ENCODE peak calls at places on chromosomes 11 and 22, in four cellular contexts. L is spleen, T is right lobe of liver, F is fibroblast of lung. P is an unnamed sample.
A peak's percentile ranks its signal among the peaks of the same experiment; 100 is the strongest.

GRCh38 chr11:112949781-112950575 is 11.2 kb upstream of the NCAM1 start:
- DNase-seq in F (no peak), L (no peak), T (no peak), P (no peak)

GRCh38 chr11:62954478-62954877 is 30.3 kb downstream of the SLC22A6 start:
- DNase-seq in F (no peak), T (no peak), L (no peak), P (no peak)

GRCh38 chr22:37401401-37401859 is 25.8 kb downstream of the ELFN2 start:
- DNase-seq in L (no peak), T (no peak), F (peak; percentile 73), P (no peak)

GRCh38 chr11:11403763-11404725 is 51.0 kb upstream of the CSNK2A3 start:
- DNase-seq in F (peak; percentile 48), T (no peak), L (no peak), P (no peak)

GRCh38 chr11:134516529-134516928 is 104.5 kb upstream of the B3GAT1 start:
- DNase-seq in T (peak; percentile 40), L (peak; percentile 64), F (no peak), P (peak; percentile 40)

GRCh38 chr11:18749681-18750319 is 23.8 kb upstream of the IGSF22 start:
- DNase-seq in F (peak; percentile 61), L (no peak), T (no peak), P (no peak)

GRCh38 chr22:38220163-38220562 is 18.4 kb downstream of the MAFF start:
- DNase-seq in T (no peak), F (no peak), L (no peak), P (no peak)

GRCh38 chr11:86917577-86917976 is 37.6 kb downstream of the FZD4 start:
- DNase-seq in L (no peak), F (no peak), T (no peak), P (no peak)

GRCh38 chr11:21949741-21950413 is 243.0 kb upstream of the ANO5 start:
- DNase-seq in L (no peak), T (no peak), F (no peak), P (no peak)

GRCh38 chr11:43952401-43953342 is 10.2 kb downstream of the C11orf96 start:
- DNase-seq in F (no peak), L (no peak), T (no peak), P (no peak)

GRCh38 chr11:93518081-93518480 is 25.1 kb downstream of the SMCO4 start:
- DNase-seq in F (no peak), L (no peak), T (no peak), P (no peak)

GRCh38 chr11:130449246-130449990 is 973 bp downstream of the ADAMTS15 start:
- DNase-seq in F (no peak), L (no peak), T (no peak), P (peak; percentile 69)

GRCh38 chr11:130448416-130449068 is at the start of gene ADAMTS15:
- DNase-seq in F (peak; percentile 92), L (no peak), T (peak; percentile 70), P (peak; percentile 93)

GRCh38 chr11:130451261-130452019 is 3.0 kb downstream of the ADAMTS15 start:
- DNase-seq in F (peak; percentile 76), T (no peak), L (no peak), P (no peak)

GRCh38 chr11:130449996-130450419 is 1.6 kb downstream of the ADAMTS15 start:
- DNase-seq in T (no peak), F (peak; percentile 94), L (no peak), P (peak; percentile 86)

GRCh38 chr11:130448039-130448415 is 418 bp upstream of the ADAMTS15 start:
- DNase-seq in F (no peak), L (peak; percentile 25), T (no peak), P (no peak)
- H3K4me3 ChIP-seq in F (peak overlapping the region; percentile 89), L (no peak overlapping the region), T (no peak overlapping the region), P (peak overlapping the region; percentile 62)

GRCh38 chr11:97772696-97773095 is 1248.1 kb upstream of the CNTN5 start:
- DNase-seq in F (no peak), L (no peak), T (no peak), P (no peak)
- H3K9me3 ChIP-seq in F (no peaks in the 10 kb centered on the region), L (no peaks in the 10 kb centered on the region), T (no peaks in the 10 kb centered on the region), P (no peaks in the 10 kb centered on the region)

GRCh38 chr11:122882189-122882808 is at the start of gene JHY:
- DNase-seq in F (no peak), T (no peak), L (no peak), P (no peak)
- H3K4me3 ChIP-seq in F (peak within 1 kb of the TSS; percentile 73), T (peak within 1 kb of the TSS; percentile 47), L (peak within 1 kb of the TSS; percentile 46), P (peak within 1 kb of the TSS; percentile 73)

GRCh38 chr11:72127923-72128322 is 7.6 kb upstream of the FOLR3 start:
- DNase-seq in T (no peak), F (no peak), L (no peak), P (no peak)
- H3K9me3 ChIP-seq in T (no peaks in the 10 kb centered on the region), F (no peaks in the 10 kb centered on the region), L (peaks cover 32% of the 10 kb centered on the region), P (no peaks in the 10 kb centered on the region)

GRCh38 chr11:3014943-3015342 is 22.8 kb upstream of the NAP1L4 start:
- DNase-seq in T (no peak), F (no peak), L (no peak), P (no peak)

GRCh38 chr11:3011891-3012885 is 20.1 kb upstream of the NAP1L4 start:
- DNase-seq in L (no peak), F (no peak), T (peak; percentile 48), P (no peak)

GRCh38 chr11:3016861-3017260 is 24.7 kb upstream of the NAP1L4 start:
- DNase-seq in L (no peak), F (no peak), T (no peak), P (no peak)

GRCh38 chr11:3015796-3016195 is 23.7 kb upstream of the NAP1L4 start:
- DNase-seq in L (no peak), F (no peak), T (no peak), P (no peak)

GRCh38 chr11:3014314-3014938 is 22.3 kb upstream of the NAP1L4 start:
- DNase-seq in L (peak; percentile 86), T (no peak), F (no peak), P (no peak)
- H3K4me3 ChIP-seq in L (no peak overlapping the region), T (no peak overlapping the region), F (no peak overlapping the region), P (no peak overlapping the region)

DNA sequence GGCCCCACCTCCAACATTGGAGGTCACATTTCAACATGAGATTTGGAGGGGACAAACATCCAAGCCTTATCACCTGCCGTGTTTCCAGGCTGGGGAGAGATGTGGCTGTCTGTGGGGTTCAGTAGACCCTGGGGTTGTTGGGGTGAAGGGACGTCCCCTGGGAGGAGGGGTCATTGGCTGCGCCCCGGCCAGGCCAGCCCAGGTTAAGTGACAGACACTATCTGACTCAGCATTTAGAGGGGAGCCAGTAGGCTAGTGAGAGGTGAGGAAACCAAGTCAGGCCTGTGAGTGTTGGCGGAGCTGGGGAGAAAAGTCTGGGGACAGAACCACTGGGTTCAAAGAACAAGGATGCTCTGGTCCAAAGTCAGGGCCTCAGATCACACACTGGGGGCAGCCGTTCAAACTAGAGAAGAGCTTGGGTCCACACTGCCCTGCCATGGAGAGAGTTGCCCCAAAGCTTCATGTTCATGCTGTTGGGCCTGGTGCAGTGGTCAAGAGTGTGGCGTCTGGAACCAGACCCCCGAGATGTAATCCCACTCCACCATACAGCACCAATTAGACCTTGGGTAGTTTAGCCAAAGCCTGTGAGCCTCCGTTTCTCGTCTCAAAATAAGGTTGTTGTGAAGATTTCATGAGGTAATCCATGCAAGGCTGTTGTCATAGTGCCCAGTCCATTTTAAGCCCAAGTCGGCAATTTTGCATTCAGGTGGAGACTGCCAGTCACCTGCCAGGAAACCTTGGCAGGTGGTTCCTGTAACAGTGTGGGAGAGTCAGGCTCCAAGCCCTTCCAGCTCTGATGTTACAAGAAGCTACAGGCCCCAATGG is 1289.6 kb downstream of the TBC1D22A start:
- DNase-seq in L (no peak), T (no peak), F (no peak), P (peak; percentile 16)
- H3K9me3 ChIP-seq in L (no peaks in the 10 kb centered on the region), T (no peaks in the 10 kb centered on the region), F (no peaks in the 10 kb centered on the region), P (no peaks in the 10 kb centered on the region)

GRCh38 chr11:66593650-66594049 is 665 bp downstream of the CCS start:
- DNase-seq in F (no peak), T (no peak), L (no peak), P (no peak)
- H3K4me3 ChIP-seq in F (peak overlapping the region; percentile 93), T (peak overlapping the region; percentile 61), L (peak overlapping the region; percentile 65), P (peak overlapping the region; percentile 90)

GRCh38 chr11:2481253-2481652 is 36.4 kb downstream of the KCNQ1 start:
- DNase-seq in L (no peak), F (no peak), T (no peak), P (peak; percentile 56)
- H3K9me3 ChIP-seq in L (peaks cover 40% of the 10 kb centered on the region), F (no peaks in the 10 kb centered on the region), T (no peaks in the 10 kb centered on the region), P (no peaks in the 10 kb centered on the region)

GRCh38 chr22:39534591-39535301 is 2.2 kb upstream of the RPS19BP1 start:
- DNase-seq in L (peak; percentile 95), T (peak; percentile 85), F (peak; percentile 58), P (peak; percentile 89)
- H3K4me3 ChIP-seq in L (no peak overlapping the region), T (no peak overlapping the region), F (no peak overlapping the region), P (no peak overlapping the region)

GRCh38 chr22:19967850-19968449 is 26.3 kb upstream of the TXNRD2 start:
- DNase-seq in T (no peak), F (no peak), L (no peak), P (no peak)
- H3K9me3 ChIP-seq in T (no peaks in the 10 kb centered on the region), F (no peaks in the 10 kb centered on the region), L (no peaks in the 10 kb centered on the region), P (no peaks in the 10 kb centered on the region)